ENCODE peak calls at places on chromosomes 11 and 22, in nine cellular contexts. D, H, L, U, X, T, Z, K and R are unnamed samples.

GRCh38 chr11:92826597-92826996 is 142.9 kb upstream of the MTNR1B start:
- DNase-seq in D (no peak), H (no peak), L (no peak), U (no peak), X (no peak), T (no peak), Z (no peak), K (no peak), R (no peak)

GRCh38 chr11:35265755-35266454 is 126.9 kb downstream of the CD44 start:
- DNase-seq in D (no peak), H (no peak), L (no peak), U (no peak), X (no peak), T (no peak), Z (no peak), K (no peak), R (no peak)

GRCh38 chr22:30838111-30838510 is 130.5 kb downstream of the MORC2 start:
- DNase-seq in D (no peak), H (no peak), L (no peak), U (no peak), X (no peak), T (no peak), Z (no peak), K (no peak), R (no peak)

GRCh38 chr22:44293034-44293433 is 19.7 kb downstream of the SHISAL1 start:
- DNase-seq in D (no peak), H (no peak), L (no peak), U (no peak), X (no peak), T (no peak), Z (no peak), K (no peak), R (peak)

GRCh38 chr22:20647586-20648305 is 126.2 kb upstream of the SERPIND1 start:
- DNase-seq in D (no peak), H (no peak), L (no peak), U (no peak), X (no peak), T (no peak), Z (no peak), K (no peak), R (no peak)

GRCh38 chr11:79353706-79354105 is 87.1 kb downstream of the TENM4 start:
- DNase-seq in D (no peak), H (no peak), L (no peak), U (no peak), X (no peak), T (no peak), Z (peak), K (no peak), R (no peak)

GRCh38 chr11:2739531-2740274 is 39.9 kb upstream of the KCNQ1OT1 start:
- DNase-seq in D (no peak), H (no peak), L (no peak), U (no peak), X (no peak), T (no peak), Z (no peak), K (no peak), R (no peak)

GRCh38 chr11:70854201-70854600 is 398.2 kb downstream of the SHANK2 start:
- DNase-seq in D (no peak), H (no peak), L (no peak), U (no peak), X (no peak), T (no peak), Z (no peak), K (no peak), R (no peak)

GRCh38 chr11:82797595-82797971 is 63.9 kb upstream of the FAM181B start:
- DNase-seq in D (no peak), H (no peak), L (no peak), U (no peak), X (no peak), T (no peak), Z (no peak), K (no peak), R (no peak)

GRCh38 chr22:41217553-41218157 is 12.5 kb downstream of the L3MBTL2 start:
- DNase-seq in D (peak), H (no peak), L (no peak), U (peak), X (no peak), T (no peak), Z (peak), K (no peak), R (no peak)

GRCh38 chr22:42680648-42681047 is 31.5 kb upstream of the CYB5R3 start:
- DNase-seq in D (no peak), H (no peak), L (no peak), U (no peak), X (no peak), T (no peak), Z (peak), K (no peak), R (no peak)

GRCh38 chr11:83185767-83186166 is 7.7 kb upstream of the ANKRD42 start:
- DNase-seq in D (no peak), H (no peak), L (no peak), U (no peak), X (no peak), T (no peak), Z (no peak), K (no peak), R (no peak)

GRCh38 chr11:22733433-22733832 is 67.0 kb downstream of the GAS2 start:
- DNase-seq in D (no peak), H (no peak), L (no peak), U (no peak), X (no peak), T (no peak), Z (no peak), K (no peak), R (no peak)

GRCh38 chr11:98621767-98622166 is 399.0 kb upstream of the CNTN5 start:
- DNase-seq in D (no peak), H (no peak), L (no peak), U (no peak), X (no peak), T (no peak), Z (no peak), K (no peak), R (no peak)

GRCh38 chr11:72675221-72675620 is 999 bp upstream of the PDE2A start:
- DNase-seq in D (no peak), H (no peak), L (no peak), U (no peak), X (no peak), T (no peak), Z (no peak), K (no peak), R (no peak)

GRCh38 chr22:49290286-49290685 is 537.4 kb downstream of the BRD1 start:
- DNase-seq in D (no peak), H (no peak), L (no peak), U (no peak), X (no peak), T (no peak), Z (no peak), K (no peak), R (no peak)

GRCh38 chr22:41919357-41920224 is 4.7 kb upstream of the SHISA8 start:
- DNase-seq in D (peak), H (no peak), L (no peak), U (peak), X (no peak), T (no peak), Z (no peak), K (no peak), R (no peak)

GRCh38 chr11:36354221-36355003 is 58.3 kb downstream of the PRR5L start:
- DNase-seq in D (no peak), H (no peak), L (no peak), U (peak), X (no peak), T (no peak), Z (peak), K (no peak), R (no peak)

GRCh38 chr11:114099392-114100178 is 40.1 kb downstream of the ZBTB16 start:
- DNase-seq in D (no peak), H (no peak), L (no peak), U (no peak), X (no peak), T (no peak), Z (no peak), K (no peak), R (no peak)